ENCODE peak calls at places on chromosomes 16 and 17, in six cellular contexts. H is PC-3, N is HCT116, P is upper lobe of right lung, G is heart right ventricle, J is heart left ventricle. M is an unnamed sample.

GRCh38 chr16:81442220-81442908 is 2.2 kb upstream of the CMIP start:
- DNase-seq in H (no peak), N (no peak), P (no peak), G (no peak), J (no peak), M (no peak)

GRCh38 chr17:80272366-80272765 is 11.7 kb downstream of the RNF213 start:
- DNase-seq in H (no peak), N (no peak), P (no peak), G (no peak), J (no peak), M (no peak)

GRCh38 chr17:80109713-80110446 is 8.5 kb downstream of the GAA start:
- DNase-seq in H (no peak), N (no peak), P (peak), G (no peak), J (no peak), M (peak)

GRCh38 chr16:13186813-13187212 is 285.4 kb downstream of the SHISA9 start:
- DNase-seq in H (no peak), N (no peak), P (no peak), G (no peak), J (no peak), M (peak)

GRCh38 chr16:50501251-50501650 is 46.9 kb upstream of the NKD1 start:
- DNase-seq in H (no peak), N (no peak), P (no peak), G (no peak), J (no peak), M (no peak)

GRCh38 chr17:34840758-34841157 is 120.5 kb downstream of the CCT6B start:
- DNase-seq in H (no peak), N (no peak), P (no peak), G (no peak), J (no peak), M (no peak)

GRCh38 chr17:82108999-82109480 is 11.0 kb upstream of the FASN start:
- DNase-seq in H (no peak), N (no peak), P (no peak), G (no peak), J (no peak), M (no peak)

GRCh38 chr17:60473788-60474187 is 51.5 kb downstream of the CHCT1 start:
- DNase-seq in H (no peak), N (no peak), P (no peak), G (no peak), J (no peak), M (no peak)

GRCh38 chr16:47519543-47519942 is 58.4 kb downstream of the PHKB start:
- DNase-seq in H (no peak), N (no peak), P (no peak), G (no peak), J (no peak), M (no peak)

GRCh38 chr17:63622571-63623390 is 564 bp downstream of the MAP3K3 start:
- DNase-seq in H (peak), N (no peak), P (peak), G (peak), J (peak), M (peak)

GRCh38 chr16:19945934-19946333 is 61.3 kb upstream of the GPRC5B start:
- DNase-seq in H (no peak), N (no peak), P (no peak), G (no peak), J (no peak), M (no peak)

GRCh38 chr17:74605361-74605760 is 13.3 kb upstream of the CD300LD start:
- DNase-seq in H (peak), N (no peak), P (no peak), G (peak), J (no peak), M (no peak)

GRCh38 chr17:3512512-3513171 is 36.8 kb downstream of the ASPA start:
- DNase-seq in H (no peak), N (no peak), P (no peak), G (peak), J (peak), M (peak)

GRCh38 chr17:75869282-75870141 is 8.9 kb downstream of the TRIM47 start:
- DNase-seq in H (no peak), N (no peak), P (no peak), G (peak), J (peak), M (no peak)

GRCh38 chr17:39107973-39108372 is 43.5 kb downstream of the PLXDC1 start:
- DNase-seq in H (no peak), N (no peak), P (no peak), G (no peak), J (no peak), M (no peak)

GRCh38 chr16:80804061-80804450 is 342 bp downstream of the CDYL2 start:
- DNase-seq in H (peak), N (no peak), P (peak), G (peak), J (peak), M (peak)

GRCh38 chr17:57986841-57987581 is 1.0 kb downstream of the VEZF1 start:
- DNase-seq in H (peak), N (no peak), P (peak), G (peak), J (peak), M (peak)

GRCh38 chr16:86338403-86339115 is 171.8 kb upstream of the FOXF1 start:
- DNase-seq in H (no peak), N (no peak), P (no peak), G (no peak), J (no peak), M (no peak)

GRCh38 chr17:2995362-2995761 is 68.0 kb downstream of the OR1D5 start:
- DNase-seq in H (no peak), N (no peak), P (peak), G (no peak), J (no peak), M (peak)

GRCh38 chr17:38605230-38605851 is 411 bp downstream of the SRCIN1 start:
- DNase-seq in H (no peak), N (no peak), P (no peak), G (no peak), J (no peak), M (no peak)

GRCh38 chr16:27520982-27521673 is 28.6 kb downstream of the GTF3C1 start:
- DNase-seq in H (no peak), N (no peak), P (no peak), G (peak), J (peak), M (no peak)

GRCh38 chr16:56871172-56871593 is 6.2 kb downstream of the SLC12A3 start:
- DNase-seq in H (peak), N (no peak), P (no peak), G (no peak), J (no peak), M (no peak)

GRCh38 chr17:7218166-7218565 is 1.5 kb downstream of the DLG4 start:
- DNase-seq in H (no peak), N (no peak), P (no peak), G (no peak), J (no peak), M (no peak)

GRCh38 chr16:27222499-27223225 is 19.3 kb downstream of the KDM8 start:
- DNase-seq in H (peak), N (no peak), P (no peak), G (peak), J (peak), M (peak)

GRCh38 chr17:33927732-33928133 is 327.4 kb upstream of the CCL2 start:
- DNase-seq in H (peak), N (no peak), P (no peak), G (no peak), J (no peak), M (no peak)

GRCh38 chr17:40915721-40916256 is 21.7 kb downstream of the KRT23 start:
- DNase-seq in H (peak), N (no peak), P (no peak), G (no peak), J (no peak), M (no peak)

GRCh38 chr17:51814521-51814920 is 344.0 kb downstream of the CA10 start:
- DNase-seq in H (peak), N (no peak), P (no peak), G (no peak), J (no peak), M (peak)

GRCh38 chr17:4152471-4152870 is 9.5 kb downstream of the CYB5D2 start:
- DNase-seq in H (peak), N (no peak), P (no peak), G (no peak), J (no peak), M (no peak)

GRCh38 chr16:53055603-53056527 is 1.1 kb downstream of the CHD9 start:
- DNase-seq in H (peak), N (no peak), P (no peak), G (no peak), J (peak), M (no peak)

GRCh38 chr17:82300707-82301270 is 16.6 kb downstream of the CD7 start:
- DNase-seq in H (peak), N (no peak), P (peak), G (peak), J (peak), M (peak)

GRCh38 chr16:14502256-14502875 is 127.7 kb downstream of the PARN start:
- DNase-seq in H (no peak), N (no peak), P (no peak), G (no peak), J (no peak), M (no peak)

GRCh38 chr17:77884019-77884418 is 74.5 kb upstream of the TNRC6C start:
- DNase-seq in H (no peak), N (no peak), P (no peak), G (peak), J (no peak), M (peak)

GRCh38 chr17:29686998-29687397 is 64.3 kb upstream of the CORO6 start:
- DNase-seq in H (no peak), N (no peak), P (no peak), G (no peak), J (no peak), M (no peak)

GRCh38 chr17:333626-334396 is 18.8 kb downstream of the RPH3AL start:
- DNase-seq in H (no peak), N (no peak), P (peak), G (peak), J (peak), M (peak)

GRCh38 chr17:329794-330420 is 22.7 kb downstream of the RPH3AL start:
- DNase-seq in H (no peak), N (no peak), P (peak), G (no peak), J (no peak), M (peak)

GRCh38 chr17:332558-333322 is 19.9 kb downstream of the RPH3AL start:
- DNase-seq in H (no peak), N (no peak), P (peak), G (peak), J (peak), M (peak)

GRCh38 chr17:330993-331701 is 21.5 kb downstream of the RPH3AL start:
- DNase-seq in H (no peak), N (no peak), P (peak), G (peak), J (peak), M (no peak)

GRCh38 chr17:332023-332422 is 20.6 kb downstream of the RPH3AL start:
- DNase-seq in H (no peak), N (no peak), P (peak), G (no peak), J (no peak), M (no peak)
- H3K4me3 ChIP-seq in H (no peak), N (no peak), P (peak), G (peak), J (peak), M (no peak)

GRCh38 chr16:89094252-89094901 is 725 bp downstream of the ACSF3 start:
- DNase-seq in H (peak), N (no peak), P (no peak), G (no peak), J (no peak), M (no peak)
- H3K27ac ChIP-seq in H (no peak), N (peak), P (peak), G (no peak), J (peak), M (no peak)

GRCh38 chr17:42194133-42194899 is at the start of gene GHDC:
- DNase-seq in H (no peak), N (peak), P (peak), G (peak), J (peak), M (peak)
- TF ChIP-seq CTCF in H (no peak), N (no peak), P (no peak), G (no peak), J (no peak), M (no peak)

GRCh38 chr17:13024033-13024432 is 6.2 kb upstream of the ELAC2 start:
- DNase-seq in H (no peak), N (no peak), P (no peak), G (no peak), J (no peak), M (no peak)
- H3K4me3 ChIP-seq in H (no peak), N (no peak), P (no peak), G (no peak), J (no peak), M (no peak)

GRCh38 chr17:19301274-19301946 is 61.1 kb downstream of the B9D1 start:
- DNase-seq in H (no peak), N (no peak), P (peak), G (no peak), J (no peak), M (peak)
- H3K27ac ChIP-seq in H (no peak), N (no peak), P (peak), G (no peak), J (peak), M (no peak)

DNA sequence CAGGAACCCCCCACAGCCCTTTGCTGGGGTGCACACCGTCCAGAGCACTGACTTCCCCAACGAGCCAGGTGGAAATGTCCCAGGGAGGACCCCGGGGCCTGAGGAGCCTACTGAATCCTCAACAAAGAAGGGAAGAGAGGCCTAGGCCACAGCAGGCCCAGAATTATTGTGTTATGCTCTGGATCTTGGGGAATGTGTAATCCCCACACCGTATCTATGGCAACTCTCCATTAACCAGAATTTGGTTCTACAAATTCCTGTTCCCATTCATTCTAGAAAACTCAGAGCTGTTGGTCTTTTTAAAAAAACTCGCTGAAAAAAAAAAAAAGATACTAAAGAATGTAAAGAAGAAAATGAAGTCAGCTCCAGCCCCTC is 69.7 kb downstream of the SREBF1 start:
- DNase-seq in H (no peak), N (no peak), P (no peak), G (no peak), J (no peak), M (no peak)
- TF ChIP-seq CTCF in H (no peak), N (no peak), P (no peak), G (no peak), J (no peak), M (no peak)

GRCh38 chr17:66701462-66701861 is 133.5 kb upstream of the CACNG5 start:
- DNase-seq in H (no peak), N (no peak), P (no peak), G (no peak), J (no peak), M (no peak)
- H3K4me3 ChIP-seq in H (no peak), N (no peak), P (no peak), G (no peak), J (no peak), M (no peak)

GRCh38 chr17:70365098-70365583 is 195.8 kb downstream of the KCNJ2 start:
- DNase-seq in H (no peak), N (no peak), P (no peak), G (no peak), J (no peak), M (no peak)
- H3K27ac ChIP-seq in H (no peak), N (no peak), P (no peak), G (no peak), J (no peak), M (no peak)

GRCh38 chr16:11372073-11372923 is 27.0 kb downstream of the RMI2 start:
- DNase-seq in H (no peak), N (no peak), P (peak), G (no peak), J (no peak), M (no peak)
- TF ChIP-seq CTCF in H (no peak), N (no peak), P (no peak), G (no peak), J (no peak), M (no peak)

DNA sequence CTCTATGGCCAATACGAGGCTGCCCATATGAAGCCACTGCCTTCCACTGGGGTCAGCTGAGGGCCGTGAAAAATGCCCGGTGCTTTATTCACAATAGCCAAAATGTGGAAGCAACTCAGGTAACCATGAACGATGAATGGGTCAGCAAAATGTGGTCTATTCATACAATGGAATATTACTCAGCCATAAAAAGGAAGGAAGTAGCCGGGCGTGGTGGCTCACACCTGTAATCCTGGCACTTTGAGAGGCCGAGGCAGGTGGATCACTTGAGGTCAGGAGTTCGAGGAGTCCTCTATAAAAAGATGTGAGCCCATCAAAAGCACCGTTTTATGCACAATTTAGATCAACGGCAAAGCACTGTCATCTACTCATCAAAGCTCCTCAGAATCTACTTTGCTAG is 5.2 kb upstream of the TRAP1 start:
- DNase-seq in H (no peak), N (no peak), P (no peak), G (no peak), J (no peak), M (no peak)
- H3K4me3 ChIP-seq in H (no peak), N (no peak), P (no peak), G (no peak), J (no peak), M (no peak)